ENCODE peak calls at places on chromosomes 2 and 18, in nine cellular contexts. G is HEK293T; B is RWPE1; Y is germinal center; F is naive B cell; T is effector memory CD4-positive, alpha-beta T cell; I is stimulated activated CD4-positive, alpha-beta T cell treated with anti-CD3 and anti-CD28 coated beads, Interleukin-12 subunit alpha, Interleukin-12 subunit beta, amount 100 ng/mL, for 24 hours; L is A172; O is OCI-LY7. V is an unnamed sample.

GRCh38 chr2:127145255-127145899 is 38.4 kb upstream of the BIN1 start:
- DNase-seq in O (no peak), F (no peak), T (no peak), G (no peak), Y (no peak), I (no peak), B (no peak), L (peak), V (no peak)

GRCh38 chr2:168495524-168495923 is 39.5 kb downstream of the CERS6 start:
- DNase-seq in Y (no peak), B (no peak), I (no peak), F (no peak), O (no peak), G (no peak), L (no peak), T (no peak), V (no peak)

GRCh38 chr2:36461039-36461681 is 105.6 kb downstream of the CRIM1 start:
- DNase-seq in B (peak), F (no peak), L (peak), G (no peak), T (no peak), I (no peak), Y (no peak), O (peak), V (no peak)

GRCh38 chr2:219448776-219449476 is 14.3 kb downstream of the SPEG start:
- DNase-seq in T (no peak), O (no peak), F (no peak), G (no peak), I (no peak), B (no peak), Y (no peak), L (no peak), V (no peak)

GRCh38 chr2:216222650-216223352 is 113.7 kb downstream of the XRCC5 start:
- DNase-seq in O (peak), L (peak), B (no peak), T (no peak), Y (no peak), G (no peak), I (no peak), F (no peak), V (no peak)

GRCh38 chr2:7745369-7745768 is 828.2 kb downstream of the RNF144A start:
- DNase-seq in Y (no peak), F (no peak), B (no peak), I (no peak), L (no peak), G (no peak), T (no peak), O (no peak), V (no peak)

GRCh38 chr2:25274868-25275574 is 66.7 kb downstream of the DNMT3A start:
- DNase-seq in O (no peak), G (no peak), Y (no peak), L (peak), B (no peak), T (peak), F (peak), I (peak), V (peak)

GRCh38 chr2:26687328-26687727 is 5.2 kb upstream of the KCNK3 start:
- DNase-seq in L (no peak), F (no peak), Y (no peak), T (no peak), G (no peak), O (no peak), B (no peak), I (no peak), V (no peak)

GRCh38 chr2:97011977-97012569 is 25.7 kb upstream of the FAM178B start:
- DNase-seq in L (peak), G (no peak), I (no peak), T (no peak), F (peak), Y (peak), B (peak), O (peak), V (no peak)

GRCh38 chr2:88654714-88655113 is 27.4 kb upstream of the EIF2AK3 start:
- DNase-seq in F (no peak), L (peak), G (no peak), Y (no peak), B (no peak), T (no peak), I (no peak), O (no peak), V (no peak)

GRCh38 chr18:22024924-22025323 is 144.5 kb upstream of the GATA6 start:
- DNase-seq in B (no peak), L (no peak), I (no peak), T (no peak), F (no peak), O (no peak), Y (no peak), G (no peak), V (no peak)